ENCODE peak calls at places on chromosome 12, in nine cellular contexts. N is hepatocyte; M is caudate nucleus; L is CD4-positive, alpha-beta T cell; O is tibial nerve; Z is dorsolateral prefrontal cortex; F is Panc1; E is A549; T is uterus. X is an unnamed sample.

GRCh38 chr12:94560416-94561221 is 89.7 kb downstream of the TMCC3 start:
- DNase-seq in N (peak), M (peak), L (no peak), O (no peak), Z (peak), F (no peak), E (peak), T (no peak), X (peak)

GRCh38 chr12:3655331-3655900 is 97.5 kb downstream of the CRACR2A start:
- DNase-seq in N (no peak), M (no peak), L (no peak), O (no peak), Z (no peak), F (no peak), E (peak), T (no peak), X (no peak)

GRCh38 chr12:2384533-2385328 is 331.9 kb downstream of the CACNA1C start:
- DNase-seq in N (peak), M (no peak), L (no peak), O (no peak), Z (no peak), F (no peak), E (no peak), T (peak), X (no peak)

GRCh38 chr12:122721057-122721545 is 4.5 kb upstream of the HCAR3 start:
- DNase-seq in N (peak), M (no peak), L (no peak), O (no peak), Z (no peak), F (no peak), E (no peak), T (no peak), X (no peak)

GRCh38 chr12:53694746-53695145 is 18.9 kb upstream of the ATP5MC2 start:
- DNase-seq in N (no peak), M (no peak), L (no peak), O (no peak), Z (no peak), F (no peak), E (no peak), T (no peak), X (no peak)

GRCh38 chr12:23502259-23502658 is 447.2 kb downstream of the SOX5 start:
- DNase-seq in N (no peak), M (no peak), L (no peak), O (no peak), Z (no peak), F (no peak), E (no peak), T (no peak), X (no peak)

GRCh38 chr12:125983784-125984510 is 918.7 kb downstream of the AACS start:
- DNase-seq in N (peak), M (no peak), L (no peak), O (no peak), Z (no peak), F (no peak), E (no peak), T (no peak), X (no peak)

GRCh38 chr12:84043355-84043754 is 869.2 kb downstream of the SLC6A15 start:
- DNase-seq in N (peak), M (no peak), L (no peak), O (no peak), Z (no peak), F (no peak), E (no peak), T (no peak), X (no peak)

GRCh38 chr12:95326855-95327254 is 109.2 kb downstream of the VEZT start:
- DNase-seq in N (no peak), M (no peak), L (no peak), O (no peak), Z (no peak), F (no peak), E (no peak), T (no peak), X (no peak)

GRCh38 chr12:98503343-98503592 is 12.1 kb upstream of the TMPO start:
- DNase-seq in N (peak), M (peak), L (peak), O (peak), Z (peak), F (peak), E (peak), T (peak), X (peak)

GRCh38 chr12:121637231-121637914 is 11.0 kb downstream of the ORAI1 start:
- DNase-seq in N (no peak), M (no peak), L (peak), O (no peak), Z (no peak), F (no peak), E (no peak), T (no peak), X (peak)

GRCh38 chr12:2845280-2845679 is 10.4 kb upstream of the NRIP2 start:
- DNase-seq in N (no peak), M (no peak), L (no peak), O (no peak), Z (no peak), F (no peak), E (no peak), T (peak), X (no peak)

GRCh38 chr12:24625103-24625502 is 323.8 kb downstream of the BCAT1 start:
- DNase-seq in N (no peak), M (no peak), L (no peak), O (no peak), Z (no peak), F (no peak), E (no peak), T (no peak), X (no peak)

GRCh38 chr12:43776498-43776897 is 17.7 kb downstream of the IRAK4 start:
- DNase-seq in N (peak), M (no peak), L (no peak), O (no peak), Z (no peak), F (no peak), E (peak), T (no peak), X (no peak)

GRCh38 chr12:22858849-22859569 is 234.0 kb downstream of the ETNK1 start:
- DNase-seq in N (peak), M (no peak), L (no peak), O (no peak), Z (no peak), F (no peak), E (no peak), T (no peak), X (no peak)

GRCh38 chr12:22275847-22276246 is 58.7 kb downstream of the ST8SIA1 start:
- DNase-seq in N (peak), M (no peak), L (no peak), O (peak), Z (no peak), F (no peak), E (peak), T (peak), X (no peak)

GRCh38 chr12:132710062-132710421 is 600 bp upstream of the PGAM5 start:
- DNase-seq in N (no peak), M (no peak), L (no peak), O (no peak), Z (no peak), F (no peak), E (no peak), T (no peak), X (no peak)

GRCh38 chr12:52400906-52401305 is 5.2 kb downstream of the KRT82 start:
- DNase-seq in N (no peak), M (no peak), L (no peak), O (no peak), Z (no peak), F (no peak), E (no peak), T (no peak), X (no peak)

GRCh38 chr12:122527478-122527944 is 462 bp downstream of the KNTC1 start:
- DNase-seq in N (peak), M (no peak), L (no peak), O (no peak), Z (no peak), F (no peak), E (peak), T (no peak), X (no peak)

GRCh38 chr12:112537710-112538396 is 119.1 kb downstream of the PTPN11 start:
- DNase-seq in N (peak), M (no peak), L (no peak), O (no peak), Z (no peak), F (no peak), E (no peak), T (no peak), X (no peak)

GRCh38 chr12:95518976-95519375 is 32.3 kb downstream of the USP44 start:
- DNase-seq in N (no peak), M (no peak), L (no peak), O (no peak), Z (no peak), F (no peak), E (no peak), T (no peak), X (no peak)

GRCh38 chr12:3381059-3382047 is 109.7 kb upstream of the PRMT8 start:
- DNase-seq in N (peak), M (no peak), L (no peak), O (no peak), Z (no peak), F (no peak), E (no peak), T (no peak), X (no peak)

GRCh38 chr12:68838046-68838886 is 30.3 kb downstream of the MDM2 start:
- DNase-seq in N (no peak), M (no peak), L (no peak), O (no peak), Z (no peak), F (no peak), E (no peak), T (no peak), X (no peak)

GRCh38 chr12:108611884-108612415 is 14.1 kb upstream of the TMEM119 start:
- DNase-seq in N (peak), M (no peak), L (peak), O (no peak), Z (no peak), F (no peak), E (peak), T (no peak), X (no peak)

GRCh38 chr12:29429999-29430698 is 49.2 kb upstream of the ERGIC2 start:
- DNase-seq in N (no peak), M (no peak), L (no peak), O (no peak), Z (no peak), F (no peak), E (no peak), T (no peak), X (no peak)

GRCh38 chr12:42426733-42427132 is 100.8 kb downstream of the PPHLN1 start:
- DNase-seq in N (no peak), M (peak), L (no peak), O (no peak), Z (no peak), F (no peak), E (peak), T (no peak), X (no peak)

GRCh38 chr12:12482150-12482761 is 80.4 kb downstream of the DUSP16 start:
- DNase-seq in N (no peak), M (no peak), L (peak), O (no peak), Z (no peak), F (no peak), E (no peak), T (no peak), X (no peak)

GRCh38 chr12:27828196-27828595 is 48.2 kb upstream of the MANSC4 start:
- DNase-seq in N (no peak), M (no peak), L (no peak), O (no peak), Z (no peak), F (no peak), E (no peak), T (no peak), X (no peak)

GRCh38 chr12:79373896-79374499 is 316.8 kb downstream of the PAWR start:
- DNase-seq in N (peak), M (no peak), L (no peak), O (no peak), Z (no peak), F (no peak), E (peak), T (no peak), X (no peak)

GRCh38 chr12:71315328-71315960 is 124.2 kb upstream of the LGR5 start:
- DNase-seq in N (no peak), M (no peak), L (no peak), O (no peak), Z (no peak), F (no peak), E (no peak), T (no peak), X (no peak)

GRCh38 chr12:63864456-63864709 is 19.9 kb downstream of the SRGAP1 start:
- DNase-seq in N (no peak), M (no peak), L (no peak), O (no peak), Z (no peak), F (no peak), E (no peak), T (no peak), X (no peak)

GRCh38 chr12:107241421-107241820 is 148.1 kb upstream of the CRY1 start:
- DNase-seq in N (no peak), M (no peak), L (no peak), O (no peak), Z (no peak), F (no peak), E (no peak), T (no peak), X (peak)

GRCh38 chr12:100926669-100927248 is 132.2 kb downstream of the ANO4 start:
- DNase-seq in N (peak), M (no peak), L (no peak), O (no peak), Z (no peak), F (no peak), E (no peak), T (no peak), X (no peak)

GRCh38 chr12:84913151-84913550 is 552 bp upstream of the SLC6A15 start:
- DNase-seq in N (peak), M (no peak), L (no peak), O (no peak), Z (no peak), F (no peak), E (no peak), T (no peak), X (no peak)

GRCh38 chr12:52059582-52060497 is 8.6 kb downstream of the NR4A1 start:
- DNase-seq in N (peak), M (peak), L (no peak), O (no peak), Z (no peak), F (no peak), E (no peak), T (no peak), X (no peak)

GRCh38 chr12:210277-211141 is 3.4 kb downstream of the SLC6A12 start:
- DNase-seq in N (no peak), M (no peak), L (no peak), O (no peak), Z (no peak), F (no peak), E (no peak), T (no peak), X (no peak)

GRCh38 chr12:67540920-67541624 is 107.5 kb upstream of the DYRK2 start:
- DNase-seq in N (no peak), M (no peak), L (no peak), O (no peak), Z (no peak), F (no peak), E (no peak), T (no peak), X (no peak)

GRCh38 chr12:754871-755562 is 2.6 kb downstream of the WNK1 start:
- DNase-seq in N (peak), M (no peak), L (no peak), O (no peak), Z (no peak), F (no peak), E (peak), T (no peak), X (no peak)

GRCh38 chr12:71804505-71804904 is 35.1 kb upstream of the TBC1D15 start:
- DNase-seq in N (no peak), M (no peak), L (no peak), O (no peak), Z (no peak), F (no peak), E (no peak), T (no peak), X (no peak)

GRCh38 chr12:3218846-3219632 is 141.9 kb downstream of the TSPAN9 start:
- DNase-seq in N (no peak), M (no peak), L (no peak), O (no peak), Z (no peak), F (no peak), E (no peak), T (no peak), X (no peak)

GRCh38 chr12:120496353-120497340 is 734 bp downstream of the DYNLL1 start:
- DNase-seq in N (peak), M (peak), L (peak), O (peak), Z (peak), F (no peak), E (peak), T (peak), X (peak)

GRCh38 chr12:120500577-120500976 is 4.7 kb downstream of the DYNLL1 start:
- DNase-seq in N (no peak), M (no peak), L (no peak), O (no peak), Z (no peak), F (no peak), E (no peak), T (no peak), X (no peak)

GRCh38 chr12:120495723-120496352 is at the start of gene DYNLL1:
- DNase-seq in N (peak), M (peak), L (peak), O (peak), Z (peak), F (peak), E (peak), T (peak), X (peak)

GRCh38 chr12:120497524-120498150 is 1.7 kb downstream of the DYNLL1 start:
- DNase-seq in N (no peak), M (no peak), L (no peak), O (no peak), Z (no peak), F (no peak), E (no peak), T (no peak), X (no peak)

GRCh38 chr12:120498870-120499515 is 3.1 kb downstream of the DYNLL1 start:
- DNase-seq in N (no peak), M (no peak), L (no peak), O (no peak), Z (no peak), F (no peak), E (no peak), T (no peak), X (no peak)
- H3K27ac ChIP-seq in N (no peak), M (no peak), L (no peak), O (peak), Z (no peak), F (no peak), E (no peak), T (no peak), X (no peak)

GRCh38 chr12:104743181-104743580 is 214.9 kb downstream of the SLC41A2 start:
- DNase-seq in N (no peak), M (no peak), L (no peak), O (no peak), Z (no peak), F (no peak), E (no peak), T (no peak), X (no peak)
- H3K27ac ChIP-seq in N (no peak), M (no peak), L (no peak), O (no peak), Z (no peak), F (no peak), E (no peak), T (no peak), X (no peak)

GRCh38 chr12:46675736-46676135 is 150.1 kb downstream of the SLC38A4 start:
- DNase-seq in N (peak), M (no peak), L (no peak), O (no peak), Z (no peak), F (no peak), E (no peak), T (no peak), X (no peak)
- H3K27ac ChIP-seq in N (no peak), M (no peak), L (no peak), O (no peak), Z (no peak), F (peak), E (peak), T (no peak), X (no peak)

GRCh38 chr12:65500121-65500846 is 221.8 kb downstream of the MSRB3 start:
- DNase-seq in N (no peak), M (no peak), L (no peak), O (no peak), Z (no peak), F (no peak), E (no peak), T (no peak), X (no peak)
- H3K27ac ChIP-seq in N (peak), M (no peak), L (no peak), O (no peak), Z (no peak), F (no peak), E (no peak), T (no peak), X (no peak)

GRCh38 chr12:110547090-110547489 is 36.0 kb downstream of the PPTC7 start:
- DNase-seq in N (no peak), M (no peak), L (no peak), O (no peak), Z (no peak), F (no peak), E (no peak), T (no peak), X (no peak)

GRCh38 chr12:110543965-110544364 is 39.2 kb downstream of the PPTC7 start:
- DNase-seq in N (no peak), M (no peak), L (no peak), O (no peak), Z (no peak), F (no peak), E (no peak), T (no peak), X (no peak)

GRCh38 chr12:110545812-110546211 is 37.3 kb downstream of the PPTC7 start:
- DNase-seq in N (no peak), M (no peak), L (no peak), O (no peak), Z (no peak), F (no peak), E (no peak), T (no peak), X (no peak)

GRCh38 chr12:110548678-110549077 is 34.4 kb downstream of the PPTC7 start:
- DNase-seq in N (no peak), M (no peak), L (no peak), O (no peak), Z (no peak), F (no peak), E (no peak), T (no peak), X (no peak)

GRCh38 chr12:110546339-110546738 is 36.8 kb downstream of the PPTC7 start:
- DNase-seq in N (peak), M (no peak), L (no peak), O (no peak), Z (no peak), F (no peak), E (no peak), T (no peak), X (no peak)
- H3K27ac ChIP-seq in N (no peak), M (no peak), L (no peak), O (no peak), Z (no peak), F (no peak), E (no peak), T (peak), X (no peak)

GRCh38 chr12:57458665-57459054 is 925 bp upstream of the GLI1 start:
- DNase-seq in N (no peak), M (no peak), L (no peak), O (no peak), Z (no peak), F (no peak), E (no peak), T (no peak), X (no peak)
- H3K27ac ChIP-seq in N (peak), M (peak), L (peak), O (peak), Z (no peak), F (peak), E (peak), T (peak), X (peak)

GRCh38 chr12:10154145-10154496 is 17.8 kb downstream of the OLR1 start:
- DNase-seq in N (no peak), M (no peak), L (no peak), O (no peak), Z (no peak), F (no peak), E (no peak), T (no peak), X (no peak)

GRCh38 chr12:10159280-10159679 is 12.7 kb downstream of the OLR1 start:
- DNase-seq in N (no peak), M (no peak), L (no peak), O (no peak), Z (no peak), F (no peak), E (no peak), T (no peak), X (no peak)

GRCh38 chr12:10147714-10148403 is 17.9 kb upstream of the CLEC7A start:
- DNase-seq in N (no peak), M (no peak), L (no peak), O (no peak), Z (no peak), F (no peak), E (no peak), T (no peak), X (no peak)

GRCh38 chr12:10151621-10152020 is 20.3 kb downstream of the OLR1 start:
- DNase-seq in N (no peak), M (no peak), L (no peak), O (no peak), Z (no peak), F (no peak), E (no peak), T (no peak), X (no peak)

GRCh38 chr12:10153271-10154144 is 18.4 kb downstream of the OLR1 start:
- DNase-seq in N (peak), M (peak), L (peak), O (peak), Z (peak), F (no peak), E (peak), T (peak), X (peak)
- H3K27ac ChIP-seq in N (peak), M (peak), L (no peak), O (no peak), Z (peak), F (peak), E (peak), T (peak), X (peak)

X was measured in substantia nigra.